ENCODE peak calls at places on chromosome 16, in eight cellular contexts. P, A, S, L, W, M, U and C are unnamed samples.

GRCh38 chr16:75432828-75433731 is at the start of gene CFDP1:
- DNase-seq in P (peak; percentile 91), A (peak; percentile 92), S (peak; percentile 88), L (peak; percentile 94), W (peak; percentile 92), M (peak; percentile 97), U (peak; percentile 85), C (peak; percentile 95)

GRCh38 chr16:46826618-46827017 is 4.4 kb downstream of the C16orf87 start:
- DNase-seq in P (no peak), A (no peak), S (no peak), L (no peak), W (no peak), M (no peak), U (no peak), C (no peak)

GRCh38 chr16:55120408-55120807 is 189.7 kb downstream of the IRX5 start:
- DNase-seq in P (no peak), A (no peak), S (no peak), L (no peak), W (no peak), M (no peak), U (no peak), C (peak; percentile 68)

GRCh38 chr16:85542548-85542927 is 70.6 kb upstream of the GSE1 start:
- DNase-seq in P (no peak), A (no peak), S (no peak), L (no peak), W (no peak), M (no peak), U (no peak), C (peak; percentile 53)

GRCh38 chr16:4261557-4262172 is 11.2 kb downstream of the TFAP4 start:
- DNase-seq in P (no peak), A (no peak), S (peak; percentile 22), L (peak; percentile 66), W (peak; percentile 57), M (no peak), U (no peak), C (peak; percentile 71)

GRCh38 chr16:17483266-17483864 is 12.6 kb upstream of the XYLT1 start:
- DNase-seq in P (no peak), A (no peak), S (no peak), L (no peak), W (no peak), M (no peak), U (no peak), C (no peak)

GRCh38 chr16:24098896-24099295 is 157.2 kb upstream of the CACNG3 start:
- DNase-seq in P (no peak), A (no peak), S (no peak), L (no peak), W (no peak), M (no peak), U (no peak), C (no peak)

GRCh38 chr16:35414139-35414538 is 1954.7 kb downstream of the TP53TG3F start:
- DNase-seq in P (no peak), A (no peak), S (no peak), L (no peak), W (no peak), M (no peak), U (no peak), C (no peak)

GRCh38 chr16:89023621-89024511 is 46.9 kb upstream of the CBFA2T3 start:
- DNase-seq in P (no peak), A (no peak), S (no peak), L (no peak), W (no peak), M (peak; percentile 8), U (no peak), C (peak; percentile 13)

GRCh38 chr16:31214705-31215286 is 877 bp downstream of the TRIM72 start:
- DNase-seq in P (no peak), A (no peak), S (no peak), L (no peak), W (no peak), M (no peak), U (no peak), C (no peak)

GRCh38 chr16:4882261-4882632 is 35.0 kb downstream of the UBN1 start:
- DNase-seq in P (no peak), A (peak; percentile 47), S (no peak), L (no peak), W (no peak), M (no peak), U (no peak), C (no peak)

GRCh38 chr16:19809121-19809635 is 75.5 kb downstream of the GPRC5B start:
- DNase-seq in P (no peak), A (no peak), S (no peak), L (no peak), W (peak; percentile 72), M (no peak), U (no peak), C (no peak)

GRCh38 chr16:11398851-11399250 is 53.6 kb downstream of the RMI2 start:
- DNase-seq in P (no peak), A (no peak), S (no peak), L (no peak), W (no peak), M (no peak), U (no peak), C (no peak)

GRCh38 chr16:1781758-1782407 is 488 bp downstream of the SPSB3 start:
- DNase-seq in P (no peak), A (no peak), S (no peak), L (no peak), W (peak; percentile 39), M (no peak), U (no peak), C (no peak)

GRCh38 chr16:84117482-84117843 is 721 bp upstream of the MBTPS1 start:
- DNase-seq in P (no peak), A (no peak), S (no peak), L (no peak), W (no peak), M (peak; percentile 67), U (no peak), C (no peak)

GRCh38 chr16:10578474-10579316 is 1.7 kb downstream of the EMP2 start:
- DNase-seq in P (no peak), A (no peak), S (no peak), L (no peak), W (no peak), M (no peak), U (no peak), C (no peak)